ENCODE peak calls at places on chromosomes 4 and X, in six cellular contexts. K is heart right ventricle, J is foreskin fibroblast, S is breast epithelium, B is BJ, L is right cardiac atrium. M is an unnamed sample.

GRCh38 chrX:56853436-56853835 is 124.4 kb downstream of the NBDY start:
- DNase-seq in K (no peak), J (no peak), S (no peak), B (no peak), L (no peak), M (no peak)

GRCh38 chr4:169103966-169104412 is 93.9 kb upstream of the CBR4 start:
- DNase-seq in K (no peak), J (peak), S (no peak), B (no peak), L (no peak), M (no peak)

GRCh38 chr4:74410272-74410671 is 34.7 kb upstream of the AREG start:
- DNase-seq in K (no peak), J (peak), S (no peak), B (no peak), L (no peak), M (no peak)

GRCh38 chrX:119398587-119398973 is 556 bp upstream of the SLC25A43 start:
- DNase-seq in K (no peak), J (no peak), S (no peak), B (no peak), L (no peak), M (no peak)

GRCh38 chr4:146192060-146192459 is 16.5 kb downstream of the LSM6 start:
- DNase-seq in K (peak), J (peak), S (no peak), B (no peak), L (peak), M (no peak)

GRCh38 chrX:135536883-135537282 is 16.4 kb downstream of the INTS6L start:
- DNase-seq in K (no peak), J (no peak), S (no peak), B (no peak), L (no peak), M (no peak)

GRCh38 chr4:34183916-34184315 is 2060.4 kb downstream of the ARAP2 start:
- DNase-seq in K (no peak), J (peak), S (no peak), B (no peak), L (no peak), M (peak)

GRCh38 chr4:85430697-85431096 is 44.3 kb upstream of the ARHGAP24 start:
- DNase-seq in K (no peak), J (no peak), S (no peak), B (no peak), L (no peak), M (no peak)

DNA sequence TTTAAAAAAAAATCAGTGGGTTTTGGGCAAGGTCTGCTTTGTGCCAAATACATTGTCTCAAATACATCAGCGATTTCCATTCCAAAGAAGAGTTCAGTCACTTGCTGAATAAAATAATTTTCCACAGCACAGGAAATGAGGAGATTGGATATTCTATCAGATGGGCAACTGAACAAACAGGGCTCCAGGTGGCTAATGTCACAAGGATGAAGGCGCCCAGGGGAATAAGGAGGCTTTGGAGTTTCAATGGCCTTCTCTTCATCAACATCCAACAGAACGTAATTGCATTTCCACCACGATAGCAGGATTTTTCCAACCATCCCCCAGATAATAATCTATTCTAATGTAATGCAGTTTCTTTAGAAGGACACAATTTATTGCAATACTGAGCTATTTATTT is 104.6 kb upstream of the KLHL13 start:
- DNase-seq in K (peak), J (no peak), S (no peak), B (no peak), L (no peak), M (no peak)
- H3K4me3 ChIP-seq in K (no peak), J (no peak), S (no peak), B (no peak), L (no peak), M (no peak)

DNA sequence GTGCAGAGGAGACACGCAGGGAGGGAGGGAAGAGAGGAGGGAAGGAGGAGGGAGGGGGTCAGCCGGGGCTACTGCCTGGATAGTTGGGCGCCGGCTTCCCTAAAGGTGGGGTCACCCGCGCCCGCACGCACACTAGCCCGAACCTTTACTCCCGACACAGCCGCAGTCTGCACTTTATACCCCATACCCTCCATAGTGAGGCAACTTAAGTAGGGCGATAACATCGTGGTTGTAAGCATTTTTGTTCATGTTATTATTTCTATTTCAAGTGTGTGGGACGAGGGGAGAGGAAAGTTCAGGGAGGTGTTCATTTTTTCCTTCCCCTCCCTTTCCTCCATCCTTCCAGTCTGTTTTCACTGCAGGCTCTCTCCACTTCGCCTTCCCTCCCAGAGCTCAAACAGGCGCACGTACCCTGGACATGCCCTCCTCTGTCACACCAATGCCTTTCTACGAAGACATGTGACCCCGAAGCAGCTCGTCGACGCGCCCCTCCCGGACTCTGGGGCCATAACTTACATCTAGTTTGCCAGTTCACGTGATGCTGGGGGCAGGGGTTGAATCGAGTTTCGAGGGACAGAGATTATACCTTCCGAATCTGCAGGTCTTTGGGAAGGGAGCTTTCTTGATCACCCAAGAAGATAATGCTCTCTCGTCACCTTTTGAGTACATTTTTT is at the start of gene PRKG2:
- DNase-seq in K (no peak), J (peak), S (no peak), B (no peak), L (peak), M (no peak)
- H3K4me3 ChIP-seq in K (no peak), J (peak), S (peak), B (peak), L (peak), M (peak)

DNA sequence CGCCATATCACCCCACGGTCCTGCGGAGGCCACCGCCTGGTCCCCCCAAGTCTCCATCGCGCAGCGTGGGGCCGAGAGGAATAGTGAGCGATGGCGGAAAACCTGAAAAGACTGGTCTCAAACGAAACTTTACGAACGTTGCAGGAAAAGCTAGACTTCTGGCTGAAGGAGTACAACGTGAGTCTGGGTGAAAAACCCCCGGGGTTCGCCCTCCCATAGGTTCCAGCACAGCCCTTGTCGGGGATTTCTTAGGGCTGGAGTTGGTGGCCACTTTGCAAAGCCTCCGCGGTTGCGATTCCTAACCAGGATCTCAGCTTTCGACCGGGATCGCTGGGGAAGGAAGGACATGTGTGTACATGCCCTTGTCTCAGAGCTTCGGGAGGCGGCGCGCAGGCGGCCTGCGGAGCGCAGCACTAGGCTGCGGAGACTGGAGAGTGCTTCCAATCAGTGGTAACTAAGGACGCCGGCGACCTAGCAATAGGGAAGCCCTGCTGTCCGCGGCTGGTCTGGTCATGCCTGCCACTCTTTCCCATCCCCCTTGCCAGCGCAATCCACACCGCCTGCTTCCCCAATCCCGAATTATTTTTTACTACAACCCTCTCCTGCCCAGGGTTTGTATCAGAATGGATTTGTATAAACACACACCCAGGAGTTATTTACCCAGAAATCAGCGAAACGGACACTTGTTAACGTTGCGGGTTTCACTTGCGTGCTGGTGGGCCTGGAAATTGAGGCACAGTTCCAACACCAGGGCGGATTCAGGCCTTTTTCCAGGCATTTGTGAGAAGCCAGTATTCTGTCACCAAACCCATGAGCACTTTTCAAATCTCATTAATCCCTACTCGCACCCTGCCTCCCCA is 741 bp downstream of the SPATA18 start:
- DNase-seq in K (peak), J (peak), S (peak), B (peak), L (peak), M (peak)
- H3K4me3 ChIP-seq in K (peak), J (peak), S (peak), B (peak), L (peak), M (peak)

GRCh38 chrX:49171752-49172279 is at the start of gene PLP2:
- DNase-seq in K (no peak), J (peak), S (no peak), B (no peak), L (peak), M (no peak)
- H3K4me3 ChIP-seq in K (peak), J (peak), S (peak), B (peak), L (peak), M (peak)

DNA sequence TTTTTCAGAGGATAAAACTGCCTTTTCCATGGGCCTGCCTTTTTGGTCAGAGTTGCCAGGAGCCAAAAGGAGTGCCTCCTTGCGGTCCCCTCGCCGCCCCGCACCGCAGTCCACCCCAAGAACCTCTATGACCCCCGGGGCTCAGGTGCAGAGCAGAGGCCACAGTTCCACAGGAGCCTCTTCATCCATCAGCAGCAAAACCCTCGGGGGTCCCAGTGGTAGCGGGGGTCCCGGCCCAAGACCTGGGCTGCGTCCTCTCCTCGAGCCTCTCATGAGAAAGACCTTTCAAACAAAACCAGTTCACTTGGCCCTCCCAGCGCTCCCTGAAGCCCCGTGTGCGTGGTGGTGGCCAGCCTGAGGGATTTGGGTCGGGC is 16.8 kb downstream of the ZFYVE28 start:
- DNase-seq in K (no peak), J (no peak), S (no peak), B (no peak), L (no peak), M (no peak)
- H3K4me3 ChIP-seq in K (no peak), J (peak), S (peak), B (no peak), L (no peak), M (no peak)

DNA sequence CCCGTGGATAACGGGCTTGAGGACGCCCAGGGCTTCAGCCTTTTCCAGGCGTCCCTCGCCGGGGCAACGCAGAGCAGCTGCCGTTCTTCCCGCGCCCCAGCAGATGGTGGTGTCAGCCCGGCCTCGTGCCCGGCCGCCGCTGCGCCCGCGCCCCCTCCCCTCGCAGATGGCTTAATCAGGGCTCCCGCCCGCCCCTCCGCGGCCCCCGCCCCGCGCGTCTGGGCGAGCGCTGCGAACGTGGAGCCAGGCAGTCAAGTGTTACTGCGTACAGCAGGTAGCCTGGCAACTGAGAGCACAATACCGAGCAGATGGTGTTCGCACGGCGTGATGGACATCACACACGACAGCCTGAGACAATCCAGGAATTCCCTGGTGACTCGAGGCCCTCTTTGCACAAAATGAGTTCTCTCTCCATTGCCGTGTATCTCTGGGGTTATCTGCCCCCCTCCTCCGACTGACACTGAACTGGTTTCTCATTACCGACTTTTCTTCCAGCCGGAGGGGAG is 69.3 kb downstream of the MGST2 start:
- DNase-seq in K (peak), J (peak), S (peak), B (peak), L (peak), M (peak)
- H3K4me3 ChIP-seq in K (peak), J (peak), S (peak), B (peak), L (peak), M (peak)

GRCh38 chr4:115396034-115396433 is 282.6 kb upstream of the NDST4 start:
- DNase-seq in K (no peak), J (no peak), S (no peak), B (no peak), L (no peak), M (no peak)
- H3K4me3 ChIP-seq in K (no peak), J (no peak), S (no peak), B (no peak), L (no peak), M (no peak)

GRCh38 chrX:31420711-31421151 is 348.9 kb upstream of the FTHL17 start:
- DNase-seq in K (no peak), J (no peak), S (no peak), B (no peak), L (no peak), M (no peak)

GRCh38 chrX:31421441-31421840 is 349.6 kb upstream of the FTHL17 start:
- DNase-seq in K (no peak), J (no peak), S (no peak), B (no peak), L (no peak), M (no peak)

GRCh38 chrX:31420302-31420701 is 348.5 kb upstream of the FTHL17 start:
- DNase-seq in K (no peak), J (no peak), S (no peak), B (no peak), L (no peak), M (no peak)

DNA sequence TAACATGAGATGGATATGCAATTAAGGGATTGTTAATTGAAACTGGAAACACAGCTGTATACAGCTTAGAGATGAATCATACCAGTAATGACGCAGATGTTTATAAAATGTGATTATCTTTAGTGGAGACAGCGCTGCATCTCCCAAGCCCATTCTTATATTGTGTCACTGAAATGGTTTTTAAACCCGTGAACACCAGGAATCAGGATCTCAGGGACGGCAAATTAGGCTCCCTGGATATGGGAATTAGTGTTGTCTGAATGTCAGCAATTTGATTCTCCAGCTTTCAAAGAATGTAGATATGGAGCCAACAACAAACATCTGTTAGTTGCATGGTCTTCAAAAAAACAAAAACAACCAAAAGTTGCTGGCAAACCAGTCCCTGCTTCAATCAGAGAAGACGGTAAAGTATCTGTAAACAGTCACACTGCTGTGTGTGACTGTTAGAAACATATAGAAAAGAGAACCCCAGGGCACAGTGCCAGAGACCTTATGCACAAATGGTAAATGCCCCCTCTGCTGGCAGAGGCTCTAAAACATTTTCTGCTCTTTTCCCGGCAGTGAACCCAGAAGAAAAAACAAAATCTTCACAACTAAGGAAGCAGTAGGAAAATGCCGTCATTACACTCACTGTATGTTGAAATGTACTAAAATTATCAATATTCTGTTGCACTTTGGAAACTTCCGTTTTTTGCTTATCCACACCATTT is 351.9 kb upstream of the FTHL17 start:
- DNase-seq in K (peak), J (peak), S (no peak), B (peak), L (peak), M (no peak)
- H3K4me3 ChIP-seq in K (no peak), J (peak), S (no peak), B (no peak), L (no peak), M (no peak)

GRCh38 chr4:98994474-98995182 is 893 bp upstream of the METAP1 start:
- DNase-seq in K (no peak), J (no peak), S (no peak), B (no peak), L (no peak), M (no peak)
- H3K4me3 ChIP-seq in K (peak), J (peak), S (peak), B (peak), L (peak), M (peak)

GRCh38 chr4:68368566-68369473 is 18.9 kb upstream of the YTHDC1 start:
- DNase-seq in K (no peak), J (peak), S (no peak), B (peak), L (no peak), M (no peak)
- H3K4me3 ChIP-seq in K (no peak), J (peak), S (no peak), B (no peak), L (no peak), M (no peak)

M was measured in skeletal muscle cell.